ENCODE peak calls at places on chromosomes 6 and 20, in seven cellular contexts. H is GM12865, U is lower lobe of right lung, A is body of pancreas, N is kidney epithelial cell, L is spleen, X is astrocyte of the spinal cord. O is an unnamed sample.

GRCh38 chr20:60137657-60138245 is 179.5 kb downstream of the CDH26 start:
- DNase-seq in H (peak), X (peak), U (no peak), L (no peak), A (peak), N (no peak), O (peak)

GRCh38 chr6:41167173-41167963 is 4.5 kb upstream of the TREM2 start:
- DNase-seq in X (peak), A (no peak), U (no peak), L (no peak), H (no peak), N (no peak), O (peak)

GRCh38 chr6:10540073-10540746 is 19.1 kb downstream of the GCNT2 start:
- DNase-seq in A (no peak), X (no peak), H (peak), N (no peak), L (no peak), U (no peak), O (no peak)

GRCh38 chr20:57008217-57008616 is 258.2 kb downstream of the BMP7 start:
- DNase-seq in U (no peak), N (peak), H (no peak), A (no peak), L (no peak), X (no peak), O (no peak)

GRCh38 chr6:100078509-100078908 is 84.5 kb upstream of the MCHR2 start:
- DNase-seq in N (no peak), L (no peak), X (peak), A (peak), H (peak), U (no peak), O (peak)

GRCh38 chr20:22507240-22507961 is 77.0 kb downstream of the FOXA2 start:
- DNase-seq in N (no peak), X (no peak), L (no peak), A (no peak), H (peak), U (no peak), O (no peak)

GRCh38 chr20:21289651-21290050 is 13.5 kb upstream of the XRN2 start:
- DNase-seq in A (no peak), L (no peak), X (no peak), U (no peak), N (no peak), H (no peak), O (no peak)

GRCh38 chr20:38770546-38770945 is 22.3 kb downstream of the ACTR5 start:
- DNase-seq in X (no peak), A (no peak), L (no peak), N (no peak), H (no peak), U (no peak), O (no peak)

GRCh38 chr6:133978896-133979240 is 25.8 kb downstream of the TBPL1 start:
- DNase-seq in A (no peak), X (no peak), N (no peak), H (no peak), U (no peak), L (no peak), O (no peak)

GRCh38 chr20:40659567-40659966 is 29.5 kb downstream of the MAFB start:
- DNase-seq in N (no peak), L (no peak), X (no peak), U (no peak), H (no peak), A (no peak), O (no peak)

GRCh38 chr6:71489736-71490135 is 201.1 kb downstream of the OGFRL1 start:
- DNase-seq in U (no peak), N (peak), X (peak), L (no peak), A (no peak), H (no peak), O (no peak)

GRCh38 chr6:54282186-54282585 is 26.1 kb upstream of the TINAG start:
- DNase-seq in U (no peak), H (no peak), N (no peak), X (peak), A (no peak), L (no peak), O (no peak)

DNA sequence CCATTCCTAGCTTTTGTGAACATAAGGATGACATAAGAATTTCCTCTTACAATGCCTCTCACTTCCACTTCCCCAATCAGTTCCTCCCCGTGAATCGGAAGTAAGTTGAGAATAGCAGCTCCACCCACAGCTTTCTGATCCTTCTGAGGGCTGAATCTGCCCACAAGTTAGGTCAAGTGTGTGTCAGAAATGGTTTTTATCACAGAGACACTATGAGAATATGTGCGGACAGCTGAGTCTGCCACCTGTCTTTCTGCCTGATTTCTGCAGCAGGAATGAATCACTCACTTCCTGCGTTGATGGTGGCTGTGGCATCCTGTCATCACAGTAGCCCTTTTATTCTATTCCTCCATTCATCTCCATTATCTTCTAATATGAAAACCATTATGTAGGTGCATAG is 70.2 kb downstream of the RIN2 start:
- DNase-seq in A (no peak), N (no peak), H (peak), L (no peak), U (no peak), X (peak), O (peak)
- TF ChIP-seq CTCF in A (no peak), N (peak), H (peak), L (peak), U (peak), X (peak), O (peak)

GRCh38 chr20:11581271-11581670 is 336.4 kb upstream of the BTBD3 start:
- DNase-seq in L (no peak), H (no peak), N (no peak), X (no peak), A (no peak), U (no peak), O (no peak)
- TF ChIP-seq CTCF in L (no peak), H (no peak), N (no peak), X (no peak), A (no peak), U (no peak), O (no peak)

GRCh38 chr6:4840169-4840568 is 64.0 kb downstream of the CDYL start:
- DNase-seq in X (no peak), L (no peak), A (no peak), N (no peak), H (no peak), U (no peak), O (no peak)
- TF ChIP-seq CTCF in X (no peak), L (no peak), A (no peak), N (no peak), H (no peak), U (no peak), O (no peak)

DNA sequence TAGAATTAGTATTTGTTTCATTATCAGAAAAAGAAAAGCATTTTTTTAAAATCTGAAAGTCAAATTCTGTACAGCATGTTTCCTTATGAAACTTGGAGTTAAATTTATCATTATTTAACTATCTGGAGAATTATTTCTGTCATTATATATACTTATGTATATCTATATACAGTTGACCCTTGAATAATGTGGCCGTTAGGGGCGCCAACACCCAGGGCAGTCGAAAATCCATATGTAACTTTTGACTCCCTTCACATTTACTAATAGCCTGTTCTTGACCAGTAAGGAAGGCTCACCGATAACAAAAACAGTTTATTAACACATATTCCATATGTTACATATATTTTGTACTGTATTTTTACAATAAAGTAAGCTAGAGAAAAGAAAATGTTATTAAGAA is 341.2 kb downstream of the ADGRB3 start:
- DNase-seq in H (peak), A (no peak), X (no peak), N (no peak), L (no peak), U (no peak), O (no peak)
- TF ChIP-seq CTCF in H (peak), A (no peak), X (no peak), N (no peak), L (no peak), U (no peak), O (no peak)

GRCh38 chr6:43011207-43011606 is 2.5 kb downstream of the MEA1 start:
- DNase-seq in H (no peak), U (no peak), N (no peak), A (no peak), L (no peak), X (no peak), O (no peak)
- TF ChIP-seq CTCF in H (no peak), U (no peak), N (no peak), A (no peak), L (no peak), X (no peak), O (no peak)

GRCh38 chr20:8454137-8454712 is 322.2 kb downstream of the PLCB1 start:
- DNase-seq in N (peak), L (no peak), X (peak), A (peak), U (no peak), H (peak), O (peak)
- TF ChIP-seq CTCF in N (peak), L (no peak), X (peak), A (no peak), U (peak), H (peak), O (no peak)

GRCh38 chr20:62641749-62642665 is at the start of gene SLCO4A1:
- DNase-seq in N (no peak), H (peak), X (peak), A (peak), L (peak), U (peak), O (peak)
- TF ChIP-seq CTCF in N (no peak), H (no peak), X (no peak), A (no peak), L (peak), U (no peak), O (no peak)

O was measured in activated CD8-positive, alpha-beta T cell treated with anti-CD3 and anti-CD28 coated beads for 36 hours.